ENCODE peak calls at places on chromosomes 7 and 10, in five cellular contexts. J is sigmoid colon, M is adrenal gland, W is esophagus muscularis mucosa, S is stomach. B is an unnamed sample.

GRCh38 chr10:97920865-97921264 is 71.2 kb downstream of the GOLGA7B start:
- DNase-seq in W (no peak), J (no peak), M (no peak), S (no peak), B (no peak)

GRCh38 chr10:1576467-1577259 is 160.7 kb downstream of the ADARB2 start:
- DNase-seq in S (no peak), J (peak), M (no peak), W (no peak), B (no peak)

GRCh38 chr7:69219381-69219780 is 378.9 kb upstream of the AUTS2 start:
- DNase-seq in J (no peak), S (no peak), M (no peak), W (no peak), B (no peak)

GRCh38 chr10:49365675-49366415 is 30.0 kb downstream of the DRGX start:
- DNase-seq in S (no peak), J (peak), M (no peak), W (peak), B (no peak)

GRCh38 chr7:139487366-139488080 is 4.0 kb upstream of the KLRG2 start:
- DNase-seq in W (no peak), M (no peak), S (no peak), J (no peak), B (no peak)

GRCh38 chr7:1667566-1668485 is 2.3 kb upstream of the ELFN1 start:
- DNase-seq in W (no peak), J (peak), M (no peak), S (no peak), B (peak)

GRCh38 chr7:99498546-99498944 is 1.5 kb downstream of the ZNF394 start:
- DNase-seq in S (no peak), M (no peak), J (peak), W (no peak), B (no peak)

GRCh38 chr10:69847883-69848282 is 46.2 kb downstream of the COL13A1 start:
- DNase-seq in M (no peak), J (no peak), W (no peak), S (no peak), B (no peak)

GRCh38 chr7:74187915-74188675 is 13.9 kb downstream of the EIF4H start:
- DNase-seq in S (no peak), W (no peak), M (no peak), J (no peak), B (no peak)

GRCh38 chr10:54402576-54402975 is 398.5 kb downstream of the PCDH15 start:
- DNase-seq in W (no peak), S (no peak), M (no peak), J (no peak), B (no peak)

GRCh38 chr10:21372651-21373410 is 152.7 kb downstream of the SKIDA1 start:
- DNase-seq in S (no peak), J (no peak), M (peak), W (no peak), B (peak)

GRCh38 chr7:48182736-48183369 is 11.6 kb downstream of the ABCA13 start:
- DNase-seq in M (no peak), W (no peak), J (no peak), S (no peak), B (no peak)

GRCh38 chr10:123043409-123043925 is 34.7 kb downstream of the ACADSB start:
- DNase-seq in W (no peak), S (peak), M (peak), J (no peak), B (no peak)

GRCh38 chr10:118045842-118046490 is 775 bp downstream of the RAB11FIP2 start:
- DNase-seq in S (peak), M (peak), J (peak), W (no peak), B (no peak)

GRCh38 chr10:126872768-126873167 is 32.5 kb upstream of the DOCK1 start:
- DNase-seq in J (no peak), M (no peak), S (no peak), W (no peak), B (no peak)

GRCh38 chr7:82542665-82543064 is 99.1 kb upstream of the CACNA2D1 start:
- DNase-seq in J (no peak), M (no peak), S (no peak), W (no peak), B (no peak)

GRCh38 chr7:156998988-156999610 is 11.4 kb downstream of the MNX1 start:
- DNase-seq in J (no peak), M (no peak), S (peak), W (no peak), B (no peak)

GRCh38 chr7:128194533-128195282 is 46.4 kb upstream of the LEP start:
- DNase-seq in W (no peak), J (peak), M (no peak), S (no peak), B (no peak)

GRCh38 chr7:6489612-6490011 is 41.9 kb upstream of the DAGLB start:
- DNase-seq in J (no peak), S (no peak), W (no peak), M (no peak), B (no peak)

DNA sequence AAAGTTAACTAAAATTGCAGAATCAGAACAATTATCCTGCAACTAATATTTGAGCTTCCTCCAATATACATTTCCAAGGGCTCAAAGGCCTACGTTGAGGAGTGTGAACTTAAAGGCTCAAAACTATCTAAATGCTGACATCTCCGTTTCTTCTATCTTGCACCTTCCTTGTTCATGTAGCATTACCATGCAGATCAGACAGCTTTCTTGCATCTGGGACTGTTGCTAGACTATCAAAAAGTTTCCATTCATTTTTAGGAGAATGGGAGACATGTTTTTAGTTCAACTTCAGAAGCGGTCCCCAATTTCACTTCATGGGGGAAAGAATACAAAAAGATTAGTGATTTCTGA is 2.9 kb downstream of the ANKRD1 start:
- DNase-seq in S (no peak), W (no peak), J (no peak), M (no peak), B (no peak)
- TF ChIP-seq POLR2A in S (no peak), W (no peak), J (no peak), M (no peak), B (no peak)

GRCh38 chr10:77899690-77900089 is 26.9 kb downstream of the DLG5 start:
- DNase-seq in J (no peak), M (no peak), S (no peak), W (no peak), B (no peak)

GRCh38 chr10:77899080-77899477 is 27.5 kb downstream of the DLG5 start:
- DNase-seq in J (no peak), S (peak), W (no peak), M (peak), B (no peak)

GRCh38 chr10:77896058-77896457 is 30.5 kb downstream of the DLG5 start:
- DNase-seq in M (no peak), J (no peak), W (no peak), S (no peak), B (no peak)

GRCh38 chr10:77901743-77902142 is 24.8 kb downstream of the DLG5 start:
- DNase-seq in M (no peak), J (no peak), S (no peak), W (no peak), B (no peak)

DNA sequence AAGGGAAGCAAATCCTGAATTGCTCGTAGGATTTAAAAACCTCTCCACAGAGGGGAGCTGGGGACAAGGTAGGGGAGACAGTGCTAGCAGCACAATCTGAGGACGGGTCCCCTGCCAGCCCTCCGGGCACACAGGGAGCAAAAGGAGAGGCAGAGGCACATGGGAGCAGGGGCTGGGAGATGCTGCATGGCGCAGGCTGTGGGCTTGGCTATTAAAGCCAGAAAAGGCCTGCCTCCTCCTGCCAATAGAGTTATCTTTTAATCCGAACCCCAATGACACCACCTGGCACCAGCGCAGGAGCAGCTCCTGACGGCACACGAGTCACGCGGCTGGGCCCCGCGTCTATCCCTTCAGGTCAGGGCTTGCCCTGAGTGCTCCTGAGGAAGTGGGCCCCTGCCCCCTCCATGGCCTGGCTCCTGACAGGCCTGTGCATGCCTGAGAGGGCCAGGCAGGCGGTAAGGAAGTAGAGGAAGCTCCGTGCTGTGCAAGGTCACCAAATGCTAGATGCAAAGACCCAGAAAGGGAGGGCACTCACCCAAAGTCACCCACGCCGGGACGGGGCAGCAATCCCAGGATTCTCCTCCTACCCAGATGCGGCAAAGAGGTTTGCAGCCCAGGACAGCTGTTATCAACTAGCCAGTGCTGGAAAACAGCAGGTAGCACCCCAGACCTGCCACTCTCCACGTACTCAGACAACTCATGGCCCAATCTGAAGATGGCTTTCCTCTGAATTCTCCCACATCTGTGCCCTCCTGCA is 28.1 kb downstream of the DLG5 start:
- DNase-seq in S (peak), J (no peak), M (peak), W (no peak), B (no peak)
- H3K4me3 ChIP-seq in S (no peak), J (no peak), M (no peak), W (no peak), B (no peak)

DNA sequence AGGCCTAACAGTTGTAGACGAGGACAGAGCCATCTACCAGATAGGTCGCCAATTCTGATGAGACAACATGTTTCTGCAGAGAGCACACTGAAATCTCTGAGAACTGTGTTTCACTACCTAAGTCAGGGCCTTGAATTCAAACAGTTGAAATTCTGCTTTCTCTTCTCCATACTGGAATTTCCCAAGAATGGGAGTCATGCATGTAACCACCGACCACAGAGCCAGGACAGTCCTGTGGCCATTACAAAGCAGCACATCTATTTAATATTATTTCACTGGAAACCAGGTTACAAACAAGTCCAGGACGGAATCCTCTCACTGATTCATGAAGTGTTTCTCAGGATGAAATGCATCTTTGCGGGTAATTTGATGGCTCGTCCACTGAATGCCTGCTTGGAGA is 62.0 kb upstream of the ST8SIA6 start:
- DNase-seq in S (no peak), W (no peak), M (no peak), J (no peak), B (no peak)
- H3K27ac ChIP-seq in S (no peak), W (no peak), M (no peak), J (no peak), B (no peak)

DNA sequence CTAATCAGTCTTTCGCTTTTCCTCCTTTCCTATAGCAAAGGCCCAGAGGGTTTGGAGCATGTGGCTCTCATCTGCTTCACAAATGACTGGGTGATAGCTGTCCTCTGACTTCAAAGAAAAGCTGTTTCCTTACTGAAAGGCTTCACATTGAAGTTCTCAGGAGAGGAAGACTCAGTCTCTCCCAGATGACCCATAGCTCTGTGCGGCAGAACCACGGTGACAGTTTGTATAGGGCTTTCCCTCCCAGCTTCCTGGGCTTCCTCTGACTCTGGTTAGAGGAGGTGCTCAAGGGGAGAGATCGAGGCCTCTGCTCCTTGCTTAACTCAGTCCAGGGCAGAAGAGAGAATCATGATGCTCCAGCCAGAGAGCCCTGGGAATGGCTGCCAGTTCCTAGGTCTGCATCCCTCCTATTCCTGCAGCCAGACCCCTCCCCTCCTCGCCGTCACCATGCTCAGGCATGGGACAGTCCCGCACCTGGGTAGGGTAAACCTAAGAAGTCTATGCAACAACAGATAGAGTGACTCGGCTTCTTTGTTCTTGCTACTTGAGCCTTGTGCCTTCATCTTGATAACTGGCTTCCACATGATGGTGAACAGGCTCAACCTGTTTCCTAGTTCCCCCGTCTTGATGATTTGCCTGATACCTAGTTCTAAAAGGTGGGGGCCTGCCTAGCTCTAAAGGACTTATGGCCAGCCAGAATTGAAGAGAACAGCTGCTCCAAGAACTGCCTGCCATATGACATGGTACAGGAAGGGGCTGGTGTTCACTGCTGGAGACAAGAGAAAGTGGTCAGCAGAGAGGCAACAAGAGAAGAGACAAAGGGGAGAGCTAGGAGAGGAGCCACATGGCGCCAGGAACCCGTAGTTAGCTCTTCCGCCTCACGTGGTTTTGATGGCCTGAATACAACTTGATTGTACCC is 72.1 kb downstream of the CCDC71L start:
- DNase-seq in W (no peak), J (no peak), M (no peak), S (peak), B (no peak)
- TF ChIP-seq POLR2A in W (no peak), J (no peak), M (no peak), S (no peak), B (no peak)

GRCh38 chr7:54541941-54542618 is at the start of gene VSTM2A:
- DNase-seq in W (no peak), S (no peak), M (no peak), J (no peak), B (peak)
- H3K4me3 ChIP-seq in W (peak), S (peak), M (peak), J (no peak), B (peak)

B was measured in ovary.